ENCODE peak calls at places on chromosome 4, in nine cellular contexts. M is H1, G is esophagus squamous epithelium, L is thyroid gland, N is mesendoderm, C is AG04450, U is HCT116, H is esophagus muscularis mucosa, I is brain microvascular endothelial cell. D is an unnamed sample.

GRCh38 chr4:159229164-159229563 is 126.3 kb downstream of the RAPGEF2 start:
- DNase-seq in H (no peak), M (no peak), L (no peak), C (peak; percentile 87), G (no peak), I (peak; percentile 83), N (peak; percentile 97), U (no peak), D (no peak)

GRCh38 chr4:183832776-183833450 is 72.2 kb upstream of the STOX2 start:
- DNase-seq in H (no peak), C (no peak), N (no peak), L (no peak), M (no peak), U (no peak), G (no peak), I (no peak), D (no peak)

GRCh38 chr4:129193357-129194100 is 97.6 kb downstream of the C4orf33 start:
- DNase-seq in L (no peak), I (no peak), H (no peak), N (no peak), G (no peak), C (no peak), U (no peak), M (no peak), D (no peak)

GRCh38 chr4:159175165-159175988 is 72.5 kb downstream of the RAPGEF2 start:
- DNase-seq in H (no peak), U (peak; percentile 80), L (peak; percentile 53), C (peak; percentile 74), I (peak; percentile 87), M (peak; percentile 57), G (no peak), N (peak; percentile 97), D (peak; percentile 70)

GRCh38 chr4:72843466-72843865 is 226.1 kb downstream of the COX18 start:
- DNase-seq in N (no peak), L (no peak), C (no peak), H (no peak), G (no peak), I (peak; percentile 14), M (no peak), U (no peak), D (no peak)

GRCh38 chr4:118814054-118814453 is 21.9 kb downstream of the SEC24D start:
- DNase-seq in G (no peak), C (no peak), H (no peak), M (no peak), L (no peak), N (no peak), I (no peak), U (no peak), D (no peak)

GRCh38 chr4:82005153-82005552 is 368.6 kb downstream of the HNRNPD start:
- DNase-seq in L (no peak), C (no peak), M (no peak), I (no peak), U (no peak), N (no peak), H (no peak), G (no peak), D (peak; percentile 16)

GRCh38 chr4:6824772-6825402 is 42.4 kb downstream of the KIAA0232 start:
- DNase-seq in L (no peak), U (no peak), M (no peak), N (no peak), C (no peak), G (no peak), I (no peak), H (no peak), D (no peak)

GRCh38 chr4:74444891-74445642 is at the start of gene AREG:
- DNase-seq in I (peak; percentile 40), M (peak; percentile 78), C (no peak), G (peak; percentile 43), N (peak; percentile 75), L (peak; percentile 78), H (peak; percentile 94), U (peak; percentile 83), D (peak; percentile 87)

GRCh38 chr4:114998316-114998715 is 115.1 kb downstream of the NDST4 start:
- DNase-seq in C (no peak), H (no peak), I (no peak), N (no peak), U (no peak), L (no peak), M (no peak), G (no peak), D (no peak)

GRCh38 chr4:72314869-72315268 is 254.2 kb downstream of the ADAMTS3 start:
- DNase-seq in M (no peak), G (no peak), U (no peak), H (no peak), L (peak; percentile 55), C (peak; percentile 33), N (no peak), I (peak; percentile 57), D (peak; percentile 22)

GRCh38 chr4:27514711-27515110 is 654.1 kb downstream of the STIM2 start:
- DNase-seq in M (no peak), H (no peak), U (no peak), I (no peak), G (no peak), L (no peak), C (no peak), N (peak; percentile 21), D (no peak)

GRCh38 chr4:24560770-24561415 is 23.5 kb downstream of the DHX15 start:
- DNase-seq in L (no peak), I (no peak), M (no peak), N (no peak), C (no peak), U (no peak), H (no peak), G (no peak), D (no peak)

GRCh38 chr4:5747746-5748365 is 36.9 kb downstream of the EVC start:
- DNase-seq in U (no peak), N (no peak), G (no peak), I (peak; percentile 98), L (peak; percentile 20), C (peak; percentile 96), H (no peak), M (no peak), D (peak; percentile 73)

GRCh38 chr4:7936963-7937362 is 2.7 kb downstream of the AFAP1 start:
- DNase-seq in G (no peak), I (no peak), C (no peak), M (no peak), L (no peak), H (no peak), U (no peak), N (no peak), D (no peak)

GRCh38 chr4:7941111-7942018 is 1.7 kb upstream of the AFAP1 start:
- DNase-seq in G (no peak), C (no peak), I (no peak), L (peak; percentile 93), H (no peak), N (peak; percentile 94), U (no peak), M (no peak), D (no peak)

GRCh38 chr4:7938513-7939376 is 916 bp downstream of the AFAP1 start:
- DNase-seq in U (no peak), H (peak; percentile 91), G (no peak), C (no peak), L (peak; percentile 38), I (no peak), M (no peak), N (peak; percentile 71), D (peak; percentile 34)

GRCh38 chr4:7942019-7942556 is 2.4 kb upstream of the AFAP1 start:
- DNase-seq in G (no peak), N (no peak), M (no peak), U (no peak), I (no peak), C (no peak), H (no peak), L (no peak), D (no peak)

GRCh38 chr4:7939377-7940108 is at the start of gene AFAP1:
- DNase-seq in G (no peak), M (peak; percentile 97), L (peak; percentile 88), C (peak; percentile 47), N (peak; percentile 94), I (peak; percentile 60), U (peak; percentile 37), H (no peak), D (peak; percentile 90)
- H3K27ac ChIP-seq in G (peak within 1 kb of the TSS; percentile 90), M (no peak within 1 kb of the TSS), L (peak within 1 kb of the TSS; percentile 96), C (peak within 1 kb of the TSS; percentile 86), N (peak within 1 kb of the TSS; percentile 83), I (peak within 1 kb of the TSS; percentile 66), U (peak within 1 kb of the TSS; percentile 69), H (peak within 1 kb of the TSS; percentile 99), D (peak within 1 kb of the TSS; percentile 83)

GRCh38 chr4:127214001-127214400 is 418.8 kb upstream of the INTU start:
- DNase-seq in H (no peak), I (no peak), C (no peak), G (no peak), M (no peak), N (no peak), U (no peak), L (no peak), D (no peak)
- H3K27ac ChIP-seq in H (no peak overlapping the region), I (no peak overlapping the region), C (no peak overlapping the region), G (no peak overlapping the region), M (no peak overlapping the region), N (no peak overlapping the region), U (no peak overlapping the region), L (no peak overlapping the region), D (no peak overlapping the region)

GRCh38 chr4:10079951-10080873 is 36.4 kb downstream of the WDR1 start:
- DNase-seq in C (no peak), L (peak; percentile 4), H (no peak), M (no peak), G (no peak), U (no peak), N (no peak), I (no peak), D (no peak)
- H3K27ac ChIP-seq in C (peak overlapping the region; percentile 21), L (no peak overlapping the region), H (no peak overlapping the region), M (no peak overlapping the region), G (no peak overlapping the region), U (no peak overlapping the region), N (no peak overlapping the region), I (no peak overlapping the region), D (peak overlapping the region; percentile 57)

GRCh38 chr4:113613503-113613902 is 148.0 kb downstream of the CAMK2D start:
- DNase-seq in H (no peak), I (no peak), U (no peak), L (no peak), M (no peak), N (no peak), G (no peak), C (no peak), D (no peak)

GRCh38 chr4:113618205-113618604 is 143.3 kb downstream of the CAMK2D start:
- DNase-seq in H (no peak), G (no peak), N (no peak), M (no peak), C (no peak), U (no peak), L (no peak), I (no peak), D (no peak)

GRCh38 chr4:113616443-113616842 is 145.1 kb downstream of the CAMK2D start:
- DNase-seq in N (no peak), H (no peak), G (no peak), U (no peak), M (no peak), I (no peak), C (no peak), L (no peak), D (no peak)

GRCh38 chr4:113617195-113617594 is 144.3 kb downstream of the CAMK2D start:
- DNase-seq in C (no peak), I (no peak), L (no peak), U (no peak), N (no peak), H (no peak), G (no peak), M (no peak), D (no peak)

DNA sequence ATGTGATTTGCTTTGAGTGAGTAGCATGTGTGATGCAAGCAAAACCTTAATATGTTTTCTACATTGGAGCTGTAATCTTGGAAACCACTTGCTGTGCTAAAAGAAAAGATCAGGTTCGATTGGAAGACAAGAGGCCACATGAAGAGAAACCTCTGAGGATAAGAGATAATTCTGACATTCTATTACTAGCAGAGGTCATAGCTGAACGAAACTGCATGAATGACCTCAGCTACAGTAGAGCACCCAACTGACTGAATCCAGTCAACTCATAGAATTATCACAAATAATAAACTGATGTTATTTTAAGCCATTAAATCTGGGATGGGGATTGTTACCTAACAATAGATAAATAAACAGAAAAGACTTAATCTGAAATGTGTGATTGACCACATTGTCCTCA is 147.1 kb downstream of the CAMK2D start:
- DNase-seq in G (no peak), I (no peak), U (no peak), N (no peak), H (no peak), L (no peak), C (no peak), M (no peak), D (no peak)
- H3K27ac ChIP-seq in G (no peak overlapping the region), I (no peak overlapping the region), U (no peak overlapping the region), N (no peak overlapping the region), H (no peak overlapping the region), L (no peak overlapping the region), C (no peak overlapping the region), M (no peak overlapping the region), D (no peak overlapping the region)

D was measured in RWPE1.